ENCODE peak calls at places on chromosomes 2 and 18, in ten cellular contexts. One of them, this sample, is unnamed. For H3K27me3, the result is how much of the 10 kb centered on the place peaks cover.

GRCh38 chr18:40293311-40293710 is 1661.7 kb upstream of the PIK3C3 start:
- DNase-seq in body of pancreas: no peak
- DNase-seq in BJ: no peak
- DNase-seq in psoas muscle: no peak
- DNase-seq in CD4-positive, alpha-beta T cell: no peak
- DNase-seq in WERI-Rb-1: no peak
- DNase-seq in left lung: no peak
- DNase-seq in lung: no peak
- DNase-seq in pancreas: no peak
- DNase-seq in Caco-2: no peak
- DNase-seq in this sample: no peak

GRCh38 chr2:130185896-130186295 is 3.8 kb downstream of the MZT2B start:
- DNase-seq in Caco-2: no peak
- DNase-seq in BJ: no peak
- DNase-seq in left lung: no peak
- DNase-seq in pancreas: no peak
- DNase-seq in CD4-positive, alpha-beta T cell: no peak
- DNase-seq in psoas muscle: no peak
- DNase-seq in body of pancreas: no peak
- DNase-seq in lung: no peak
- DNase-seq in WERI-Rb-1: no peak
- DNase-seq in this sample: no peak

GRCh38 chr2:153133716-153134115 is 344.8 kb downstream of the RPRM start:
- DNase-seq in Caco-2: no peak
- DNase-seq in CD4-positive, alpha-beta T cell: no peak
- DNase-seq in pancreas: no peak
- DNase-seq in BJ: no peak
- DNase-seq in body of pancreas: no peak
- DNase-seq in lung: no peak
- DNase-seq in WERI-Rb-1: no peak
- DNase-seq in left lung: no peak
- DNase-seq in psoas muscle: no peak
- DNase-seq in this sample: no peak

GRCh38 chr2:42618972-42619371 is 50.5 kb downstream of the MTA3 start:
- DNase-seq in CD4-positive, alpha-beta T cell: no peak
- DNase-seq in body of pancreas: no peak
- DNase-seq in BJ: peak
- DNase-seq in psoas muscle: no peak
- DNase-seq in pancreas: no peak
- DNase-seq in lung: no peak
- DNase-seq in WERI-Rb-1: no peak
- DNase-seq in Caco-2: no peak
- DNase-seq in left lung: no peak
- DNase-seq in this sample: no peak

GRCh38 chr2:172736419-172737174 is 952 bp downstream of the RAPGEF4 start:
- DNase-seq in psoas muscle: no peak
- DNase-seq in WERI-Rb-1: no peak
- DNase-seq in BJ: no peak
- DNase-seq in lung: no peak
- DNase-seq in left lung: no peak
- DNase-seq in CD4-positive, alpha-beta T cell: no peak
- DNase-seq in body of pancreas: peak
- DNase-seq in pancreas: no peak
- DNase-seq in Caco-2: no peak
- DNase-seq in this sample: no peak

GRCh38 chr2:136764397-136765255 is 719 bp upstream of the THSD7B start:
- DNase-seq in WERI-Rb-1: peak
- DNase-seq in pancreas: peak
- DNase-seq in body of pancreas: peak
- DNase-seq in Caco-2: no peak
- DNase-seq in CD4-positive, alpha-beta T cell: no peak
- DNase-seq in lung: no peak
- DNase-seq in psoas muscle: no peak
- DNase-seq in BJ: no peak
- DNase-seq in left lung: peak
- DNase-seq in this sample: no peak

GRCh38 chr2:148048475-148049221 is 27.8 kb downstream of the MBD5 start:
- DNase-seq in BJ: no peak
- DNase-seq in WERI-Rb-1: no peak
- DNase-seq in pancreas: no peak
- DNase-seq in psoas muscle: no peak
- DNase-seq in Caco-2: no peak
- DNase-seq in body of pancreas: no peak
- DNase-seq in CD4-positive, alpha-beta T cell: no peak
- DNase-seq in left lung: no peak
- DNase-seq in lung: no peak
- DNase-seq in this sample: no peak

GRCh38 chr2:157837851-157838441 is 38.2 kb downstream of the ACVR1 start:
- DNase-seq in CD4-positive, alpha-beta T cell: no peak
- DNase-seq in psoas muscle: peak
- DNase-seq in WERI-Rb-1: no peak
- DNase-seq in left lung: no peak
- DNase-seq in lung: no peak
- DNase-seq in BJ: no peak
- DNase-seq in Caco-2: no peak
- DNase-seq in body of pancreas: peak
- DNase-seq in pancreas: no peak
- DNase-seq in this sample: peak

GRCh38 chr2:157302492-157303099 is 23.0 kb downstream of the ERMN start:
- DNase-seq in left lung: no peak
- DNase-seq in pancreas: no peak
- DNase-seq in CD4-positive, alpha-beta T cell: peak
- DNase-seq in psoas muscle: no peak
- DNase-seq in Caco-2: peak
- DNase-seq in WERI-Rb-1: peak
- DNase-seq in BJ: no peak
- DNase-seq in lung: no peak
- DNase-seq in body of pancreas: peak
- DNase-seq in this sample: no peak

GRCh38 chr2:200336980-200337615 is 30.6 kb downstream of the SPATS2L start:
- DNase-seq in WERI-Rb-1: no peak
- DNase-seq in left lung: no peak
- DNase-seq in BJ: no peak
- DNase-seq in Caco-2: no peak
- DNase-seq in body of pancreas: no peak
- DNase-seq in psoas muscle: no peak
- DNase-seq in lung: no peak
- DNase-seq in pancreas: no peak
- DNase-seq in CD4-positive, alpha-beta T cell: no peak
- DNase-seq in this sample: no peak

GRCh38 chr2:47984041-47984440 is 77.7 kb upstream of the FBXO11 start:
- DNase-seq in left lung: no peak
- DNase-seq in psoas muscle: no peak
- DNase-seq in BJ: no peak
- DNase-seq in pancreas: no peak
- DNase-seq in body of pancreas: no peak
- DNase-seq in Caco-2: no peak
- DNase-seq in WERI-Rb-1: no peak
- DNase-seq in lung: no peak
- DNase-seq in CD4-positive, alpha-beta T cell: no peak
- DNase-seq in this sample: no peak

GRCh38 chr2:112216158-112216557 is 38.7 kb downstream of the ZC3H8 start:
- DNase-seq in CD4-positive, alpha-beta T cell: no peak
- DNase-seq in WERI-Rb-1: no peak
- DNase-seq in BJ: no peak
- DNase-seq in Caco-2: peak
- DNase-seq in left lung: no peak
- DNase-seq in lung: no peak
- DNase-seq in psoas muscle: no peak
- DNase-seq in pancreas: no peak
- DNase-seq in body of pancreas: no peak
- DNase-seq in this sample: no peak

GRCh38 chr18:69102959-69103358 is 297.7 kb upstream of the DOK6 start:
- DNase-seq in lung: no peak
- DNase-seq in CD4-positive, alpha-beta T cell: no peak
- DNase-seq in psoas muscle: no peak
- DNase-seq in BJ: peak
- DNase-seq in pancreas: no peak
- DNase-seq in WERI-Rb-1: no peak
- DNase-seq in Caco-2: no peak
- DNase-seq in body of pancreas: no peak
- DNase-seq in left lung: no peak
- DNase-seq in this sample: no peak

GRCh38 chr2:160045703-160046210 is 16.7 kb downstream of the PLA2R1 start:
- DNase-seq in WERI-Rb-1: no peak
- DNase-seq in CD4-positive, alpha-beta T cell: no peak
- DNase-seq in lung: no peak
- DNase-seq in pancreas: no peak
- DNase-seq in body of pancreas: no peak
- DNase-seq in left lung: no peak
- DNase-seq in Caco-2: no peak
- DNase-seq in psoas muscle: no peak
- DNase-seq in BJ: no peak
- DNase-seq in this sample: no peak

GRCh38 chr2:46097714-46098480 is 199.3 kb upstream of the EPAS1 start:
- DNase-seq in WERI-Rb-1: no peak
- DNase-seq in lung: peak
- DNase-seq in psoas muscle: no peak
- DNase-seq in Caco-2: no peak
- DNase-seq in pancreas: no peak
- DNase-seq in left lung: no peak
- DNase-seq in CD4-positive, alpha-beta T cell: no peak
- DNase-seq in BJ: peak
- DNase-seq in body of pancreas: peak
- DNase-seq in this sample: no peak

GRCh38 chr2:19728120-19728519 is 173.7 kb downstream of the TTC32 start:
- DNase-seq in body of pancreas: no peak
- DNase-seq in lung: no peak
- DNase-seq in BJ: no peak
- DNase-seq in left lung: no peak
- DNase-seq in CD4-positive, alpha-beta T cell: no peak
- DNase-seq in pancreas: no peak
- DNase-seq in WERI-Rb-1: no peak
- DNase-seq in psoas muscle: no peak
- DNase-seq in Caco-2: no peak
- DNase-seq in this sample: no peak

GRCh38 chr2:157657858-157658257 is 29.2 kb upstream of the ACVR1C start:
- DNase-seq in WERI-Rb-1: no peak
- DNase-seq in psoas muscle: no peak
- DNase-seq in Caco-2: no peak
- DNase-seq in lung: no peak
- DNase-seq in body of pancreas: no peak
- DNase-seq in CD4-positive, alpha-beta T cell: no peak
- DNase-seq in left lung: no peak
- DNase-seq in BJ: no peak
- DNase-seq in pancreas: no peak
- DNase-seq in this sample: no peak

GRCh38 chr2:186879312-186879711 is 30.3 kb upstream of the ZSWIM2 start:
- DNase-seq in pancreas: no peak
- DNase-seq in CD4-positive, alpha-beta T cell: no peak
- DNase-seq in left lung: no peak
- DNase-seq in lung: no peak
- DNase-seq in BJ: no peak
- DNase-seq in WERI-Rb-1: no peak
- DNase-seq in Caco-2: no peak
- DNase-seq in psoas muscle: no peak
- DNase-seq in body of pancreas: no peak
- DNase-seq in this sample: no peak

GRCh38 chr2:68352651-68353386 is 12.3 kb upstream of the PLEK start:
- DNase-seq in Caco-2: no peak
- DNase-seq in left lung: no peak
- DNase-seq in WERI-Rb-1: no peak
- DNase-seq in psoas muscle: no peak
- DNase-seq in CD4-positive, alpha-beta T cell: no peak
- DNase-seq in body of pancreas: no peak
- DNase-seq in lung: no peak
- DNase-seq in BJ: no peak
- DNase-seq in pancreas: no peak
- DNase-seq in this sample: no peak
- H3K27me3 ChIP-seq in Caco-2: under half
- H3K27me3 ChIP-seq in left lung: under half
- H3K27me3 ChIP-seq in WERI-Rb-1: under half
- H3K27me3 ChIP-seq in psoas muscle: under half
- H3K27me3 ChIP-seq in CD4-positive, alpha-beta T cell: under half
- H3K27me3 ChIP-seq in body of pancreas: under half
- H3K27me3 ChIP-seq in lung: under half
- H3K27me3 ChIP-seq in BJ: under half
- H3K27me3 ChIP-seq in pancreas: under half
- H3K27me3 ChIP-seq in this sample: under half

DNA sequence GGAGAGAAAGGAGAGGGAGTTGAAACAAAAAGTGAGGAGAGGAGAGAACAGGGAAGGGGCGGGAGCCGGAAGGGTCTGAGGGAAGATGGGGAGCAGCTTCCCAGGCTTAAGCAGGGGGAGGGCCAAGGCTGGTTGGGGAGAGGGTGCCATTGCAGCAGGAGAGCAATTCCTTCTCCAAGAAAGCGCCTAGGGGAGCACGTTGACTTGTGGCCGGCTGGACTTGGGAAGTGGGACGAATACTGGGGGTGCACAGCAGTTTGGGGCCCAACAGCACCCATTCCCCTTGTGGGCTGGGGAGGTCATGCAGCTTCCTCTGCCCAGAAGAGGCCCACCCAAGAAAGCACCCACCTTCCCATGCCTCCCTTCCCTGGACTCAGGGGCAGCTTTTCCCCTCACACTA is 9.6 kb downstream of the SIX3 start:
- DNase-seq in WERI-Rb-1: no peak
- DNase-seq in lung: no peak
- DNase-seq in pancreas: no peak
- DNase-seq in left lung: no peak
- DNase-seq in BJ: no peak
- DNase-seq in psoas muscle: no peak
- DNase-seq in CD4-positive, alpha-beta T cell: no peak
- DNase-seq in Caco-2: no peak
- DNase-seq in body of pancreas: no peak
- DNase-seq in this sample: no peak
- H3K27me3 ChIP-seq in WERI-Rb-1: under half
- H3K27me3 ChIP-seq in lung: under half
- H3K27me3 ChIP-seq in pancreas: under half
- H3K27me3 ChIP-seq in left lung: half or more
- H3K27me3 ChIP-seq in BJ: half or more
- H3K27me3 ChIP-seq in psoas muscle: half or more
- H3K27me3 ChIP-seq in CD4-positive, alpha-beta T cell: half or more
- H3K27me3 ChIP-seq in Caco-2: under half
- H3K27me3 ChIP-seq in body of pancreas: under half
- H3K27me3 ChIP-seq in this sample: half or more

GRCh38 chr2:181138816-181139215 is 158.4 kb downstream of the UBE2E3 start:
- DNase-seq in body of pancreas: no peak
- DNase-seq in psoas muscle: no peak
- DNase-seq in CD4-positive, alpha-beta T cell: no peak
- DNase-seq in WERI-Rb-1: no peak
- DNase-seq in BJ: no peak
- DNase-seq in left lung: no peak
- DNase-seq in pancreas: no peak
- DNase-seq in lung: no peak
- DNase-seq in Caco-2: no peak
- DNase-seq in this sample: no peak
- H3K27me3 ChIP-seq in body of pancreas: under half
- H3K27me3 ChIP-seq in psoas muscle: under half
- H3K27me3 ChIP-seq in CD4-positive, alpha-beta T cell: under half
- H3K27me3 ChIP-seq in WERI-Rb-1: under half
- H3K27me3 ChIP-seq in BJ: under half
- H3K27me3 ChIP-seq in left lung: under half
- H3K27me3 ChIP-seq in pancreas: under half
- H3K27me3 ChIP-seq in lung: under half
- H3K27me3 ChIP-seq in Caco-2: under half
- H3K27me3 ChIP-seq in this sample: under half

DNA sequence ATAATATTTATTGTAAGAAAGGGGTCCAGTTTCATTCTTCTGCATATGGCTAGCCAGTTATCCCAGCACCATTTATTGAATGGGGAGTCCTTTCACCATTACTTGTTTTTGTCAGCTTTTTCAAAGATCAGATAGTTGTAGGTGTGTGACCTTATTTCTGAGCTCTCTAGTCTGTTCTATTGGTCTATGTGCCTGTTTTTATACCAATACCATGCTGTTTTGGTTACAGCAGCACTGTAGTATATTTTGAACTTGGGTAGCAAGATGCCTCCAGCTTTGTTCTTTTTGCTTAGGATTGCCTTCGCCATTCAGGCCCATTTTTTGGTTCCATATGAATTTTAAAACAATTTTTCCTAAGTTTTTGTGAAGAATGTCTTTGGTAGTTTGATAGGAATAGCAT is 320.1 kb downstream of the CDH2 start:
- DNase-seq in Caco-2: no peak
- DNase-seq in BJ: no peak
- DNase-seq in WERI-Rb-1: no peak
- DNase-seq in pancreas: no peak
- DNase-seq in body of pancreas: no peak
- DNase-seq in psoas muscle: no peak
- DNase-seq in lung: no peak
- DNase-seq in CD4-positive, alpha-beta T cell: no peak
- DNase-seq in left lung: no peak
- DNase-seq in this sample: no peak
- H3K27me3 ChIP-seq in Caco-2: under half
- H3K27me3 ChIP-seq in BJ: under half
- H3K27me3 ChIP-seq in WERI-Rb-1: under half
- H3K27me3 ChIP-seq in pancreas: under half
- H3K27me3 ChIP-seq in body of pancreas: under half
- H3K27me3 ChIP-seq in psoas muscle: under half
- H3K27me3 ChIP-seq in lung: under half
- H3K27me3 ChIP-seq in CD4-positive, alpha-beta T cell: under half
- H3K27me3 ChIP-seq in left lung: under half
- H3K27me3 ChIP-seq in this sample: under half

This sample was measured in heart right ventricle.